ENCODE peak calls at places on chromosome 22, in eight cellular contexts. W is fibroblast of pulmonary artery, Z is AG04450, R is Peyer's patch, C is neuronal stem cell, L is spleen, I is HFF-Myc, M is choroid plexus epithelial cell. O is an unnamed sample.

GRCh38 chr22:46077669-46078099 is 72.6 kb upstream of the PPARA start:
- DNase-seq in C (no peak), W (no peak), I (no peak), R (peak), L (peak), M (no peak), Z (no peak), O (peak)

GRCh38 chr22:30245985-30246901 is at the start of gene LIF:
- DNase-seq in Z (peak), M (peak), I (no peak), C (no peak), R (peak), L (peak), W (peak), O (peak)

GRCh38 chr22:50342651-50343540 is at the start of gene PPP6R2:
- DNase-seq in I (no peak), R (peak), C (peak), W (peak), Z (no peak), M (peak), L (peak), O (peak)

GRCh38 chr22:49726701-49727101 is 101.0 kb downstream of the BRD1 start:
- DNase-seq in C (no peak), R (no peak), M (no peak), L (no peak), I (no peak), Z (no peak), W (no peak), O (no peak)

GRCh38 chr22:23404689-23405365 is 175.3 kb downstream of the IGLL1 start:
- DNase-seq in L (peak), R (peak), W (peak), Z (peak), C (peak), M (peak), I (no peak), O (peak)

GRCh38 chr22:34669001-34669400 is 397.0 kb upstream of the ISX start:
- DNase-seq in W (no peak), I (no peak), L (no peak), Z (no peak), M (no peak), R (no peak), C (no peak), O (peak)

GRCh38 chr22:49046000-49046545 is 781.6 kb downstream of the BRD1 start:
- DNase-seq in L (no peak), I (no peak), R (no peak), C (no peak), Z (no peak), W (no peak), M (no peak), O (no peak)

GRCh38 chr22:50302041-50302541 is 5.4 kb downstream of the PLXNB2 start:
- DNase-seq in C (no peak), L (no peak), Z (no peak), W (peak), M (no peak), R (no peak), I (no peak), O (peak)

GRCh38 chr22:30261134-30261533 is 5.5 kb downstream of the OSM start:
- DNase-seq in C (no peak), W (no peak), M (no peak), Z (no peak), L (peak), I (no peak), R (no peak), O (peak)

GRCh38 chr22:47376322-47376700 is 613.9 kb downstream of the TBC1D22A start:
- DNase-seq in W (no peak), Z (no peak), R (no peak), L (no peak), I (no peak), C (no peak), M (no peak), O (no peak)

GRCh38 chr22:38267086-38267485 is 5.7 kb downstream of the TMEM184B start:
- DNase-seq in I (no peak), L (no peak), R (no peak), Z (no peak), W (peak), M (peak), C (no peak), O (peak)

GRCh38 chr22:38755155-38755910 is 465 bp downstream of the SUN2 start:
- DNase-seq in I (no peak), R (peak), W (peak), L (peak), Z (no peak), M (peak), C (peak), O (peak)

GRCh38 chr22:33188316-33188715 is 130.1 kb upstream of the SYN3 start:
- DNase-seq in R (no peak), Z (no peak), C (no peak), I (no peak), L (no peak), W (peak), M (no peak), O (no peak)

GRCh38 chr22:23180301-23180892 is at the start of gene BCR:
- DNase-seq in W (peak), C (no peak), R (peak), M (peak), Z (no peak), L (peak), I (no peak), O (peak)

GRCh38 chr22:49599691-49600451 is 227.8 kb downstream of the BRD1 start:
- DNase-seq in M (no peak), Z (no peak), I (no peak), L (peak), R (peak), C (no peak), W (no peak), O (no peak)

GRCh38 chr22:49268924-49269323 is 558.7 kb downstream of the BRD1 start:
- DNase-seq in L (peak), I (no peak), R (no peak), W (no peak), C (no peak), Z (no peak), M (no peak), O (no peak)

GRCh38 chr22:20873215-20873614 is 14.4 kb downstream of the SNAP29 start:
- DNase-seq in W (no peak), I (no peak), R (no peak), Z (no peak), L (no peak), C (no peak), M (no peak), O (no peak)

GRCh38 chr22:49789289-49790141 is 38.2 kb downstream of the BRD1 start:
- DNase-seq in C (no peak), I (no peak), W (peak), M (peak), Z (no peak), R (peak), L (peak), O (peak)

GRCh38 chr22:33335611-33336279 is 277.6 kb upstream of the SYN3 start:
- DNase-seq in W (no peak), R (no peak), L (no peak), I (no peak), C (no peak), M (no peak), Z (no peak), O (no peak)

GRCh38 chr22:38921126-38921525 is 36.3 kb upstream of the APOBEC3A start:
- DNase-seq in I (no peak), W (no peak), C (no peak), Z (no peak), M (no peak), R (peak), L (no peak), O (no peak)

GRCh38 chr22:40628354-40629042 is 8.0 kb downstream of the MRTFA start:
- DNase-seq in M (peak), W (peak), L (no peak), C (no peak), Z (no peak), I (no peak), R (no peak), O (peak)

GRCh38 chr22:31400023-31400397 is 606 bp downstream of the DRG1 start:
- DNase-seq in L (no peak), R (no peak), Z (no peak), C (peak), M (peak), W (peak), I (no peak), O (peak)

GRCh38 chr22:43304831-43305230 is 38.3 kb downstream of the SCUBE1 start:
- DNase-seq in C (no peak), W (no peak), I (no peak), Z (no peak), R (no peak), M (no peak), L (no peak), O (no peak)

GRCh38 chr22:33524511-33525270 is 395.6 kb downstream of the LARGE1 start:
- DNase-seq in W (no peak), C (no peak), M (no peak), R (no peak), L (no peak), I (no peak), Z (no peak), O (no peak)

GRCh38 chr22:20549232-20549841 is 41.9 kb downstream of the MED15 start:
- DNase-seq in R (peak), L (peak), I (no peak), Z (no peak), M (peak), W (peak), C (no peak), O (peak)

DNA sequence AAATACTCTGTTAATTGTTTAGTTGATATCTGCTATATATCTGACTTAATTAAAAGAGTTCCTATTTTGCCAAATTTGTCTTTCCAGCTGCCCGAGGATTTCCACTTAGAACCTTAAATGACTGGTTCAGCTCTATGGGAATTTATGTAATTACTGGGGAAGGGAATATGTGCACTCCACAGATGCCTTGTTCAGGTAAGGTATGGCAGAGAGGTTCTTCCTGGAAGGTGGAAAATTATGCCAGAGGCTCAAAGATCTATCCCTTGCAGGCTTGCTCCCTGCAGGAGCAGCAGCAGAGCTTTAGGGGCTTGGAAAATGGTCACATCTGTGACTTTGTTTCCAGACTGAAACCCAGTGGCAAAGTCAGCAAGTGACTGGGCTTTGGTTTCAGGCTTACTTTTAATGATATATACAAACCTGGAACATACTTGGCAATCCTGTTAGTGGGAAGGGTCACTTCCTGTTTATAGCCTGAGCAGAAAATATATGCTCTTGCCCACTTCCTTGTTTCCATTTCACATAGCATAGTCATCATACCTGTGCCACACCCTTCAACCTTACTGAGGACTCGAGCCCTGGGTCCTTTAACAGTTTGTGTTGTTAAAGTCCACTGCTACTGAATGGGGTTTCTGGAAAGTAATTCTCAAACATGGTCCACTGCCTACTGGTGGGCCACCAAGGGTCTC is 23.7 kb downstream of the WBP2NL start:
- DNase-seq in C (no peak), I (no peak), M (no peak), R (no peak), L (no peak), W (no peak), Z (no peak), O (no peak)
- H3K4me3 ChIP-seq in C (no peak), I (no peak), M (no peak), R (no peak), L (no peak), W (no peak), Z (no peak), O (no peak)

DNA sequence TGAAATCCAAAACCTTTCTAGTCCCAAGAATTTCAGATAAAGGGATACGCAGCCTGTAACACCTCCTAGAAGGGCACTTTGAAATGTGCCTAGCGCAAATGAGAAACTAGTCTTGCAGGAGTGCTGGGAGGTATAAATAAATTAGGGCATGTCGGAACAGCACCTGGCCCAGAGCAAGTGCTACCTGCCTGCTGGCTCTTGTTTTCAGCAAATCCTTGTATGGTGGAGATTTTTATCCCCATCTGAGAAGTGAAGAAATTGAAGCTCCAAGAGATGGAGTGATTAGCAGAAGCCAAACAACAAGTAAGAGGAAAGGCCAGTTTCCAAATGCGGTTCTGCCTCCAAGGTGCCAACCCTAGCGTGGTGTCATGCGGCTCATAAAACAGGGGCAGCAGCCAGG is 36.7 kb upstream of the TFIP11 start:
- DNase-seq in W (no peak), C (no peak), R (no peak), L (no peak), M (no peak), Z (no peak), I (no peak), O (no peak)
- H3K4me3 ChIP-seq in W (no peak), C (no peak), R (no peak), L (no peak), M (no peak), Z (no peak), I (no peak), O (no peak)

GRCh38 chr22:19241593-19241906 is 50.0 kb downstream of the CLTCL1 start:
- DNase-seq in M (no peak), Z (no peak), W (no peak), R (no peak), L (no peak), I (no peak), C (no peak), O (no peak)
- H3K4me3 ChIP-seq in M (no peak), Z (no peak), W (no peak), R (no peak), L (no peak), I (no peak), C (no peak), O (no peak)

DNA sequence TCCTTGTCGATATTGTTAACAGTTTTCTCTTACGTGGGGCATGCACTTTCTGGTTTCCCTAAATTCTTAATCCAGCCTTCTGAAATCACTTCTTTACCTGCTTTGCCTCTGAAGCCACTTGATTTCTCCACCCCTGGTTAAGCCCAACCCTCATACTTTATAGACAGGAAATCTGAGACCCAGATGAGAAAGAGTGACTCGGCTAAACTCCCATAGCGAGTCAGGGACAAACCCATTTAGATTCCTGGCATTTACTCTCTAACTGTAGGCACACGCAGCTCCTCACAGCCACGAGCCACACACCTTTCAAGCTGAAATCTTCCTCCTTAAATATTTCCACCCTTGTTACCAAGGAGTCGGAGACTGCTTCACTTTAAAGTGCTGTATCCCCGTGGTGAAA is 50.0 kb upstream of the GRK3 start:
- DNase-seq in W (no peak), R (no peak), M (no peak), C (no peak), L (no peak), Z (no peak), I (no peak), O (no peak)
- H3K4me3 ChIP-seq in W (no peak), R (no peak), M (no peak), C (no peak), L (no peak), Z (no peak), I (no peak), O (no peak)

GRCh38 chr22:21933899-21934298 is 18.7 kb downstream of the PPM1F start:
- DNase-seq in Z (no peak), R (no peak), W (no peak), L (peak), C (no peak), M (no peak), I (no peak), O (no peak)
- H3K4me3 ChIP-seq in Z (no peak), R (no peak), W (no peak), L (no peak), C (no peak), M (no peak), I (no peak), O (no peak)

GRCh38 chr22:44676441-44677298 is 25.3 kb upstream of the PRR5 start:
- DNase-seq in M (no peak), W (no peak), C (no peak), Z (no peak), R (peak), I (no peak), L (no peak), O (peak)
- H3K4me3 ChIP-seq in M (peak), W (no peak), C (no peak), Z (no peak), R (peak), I (no peak), L (no peak), O (no peak)

DNA sequence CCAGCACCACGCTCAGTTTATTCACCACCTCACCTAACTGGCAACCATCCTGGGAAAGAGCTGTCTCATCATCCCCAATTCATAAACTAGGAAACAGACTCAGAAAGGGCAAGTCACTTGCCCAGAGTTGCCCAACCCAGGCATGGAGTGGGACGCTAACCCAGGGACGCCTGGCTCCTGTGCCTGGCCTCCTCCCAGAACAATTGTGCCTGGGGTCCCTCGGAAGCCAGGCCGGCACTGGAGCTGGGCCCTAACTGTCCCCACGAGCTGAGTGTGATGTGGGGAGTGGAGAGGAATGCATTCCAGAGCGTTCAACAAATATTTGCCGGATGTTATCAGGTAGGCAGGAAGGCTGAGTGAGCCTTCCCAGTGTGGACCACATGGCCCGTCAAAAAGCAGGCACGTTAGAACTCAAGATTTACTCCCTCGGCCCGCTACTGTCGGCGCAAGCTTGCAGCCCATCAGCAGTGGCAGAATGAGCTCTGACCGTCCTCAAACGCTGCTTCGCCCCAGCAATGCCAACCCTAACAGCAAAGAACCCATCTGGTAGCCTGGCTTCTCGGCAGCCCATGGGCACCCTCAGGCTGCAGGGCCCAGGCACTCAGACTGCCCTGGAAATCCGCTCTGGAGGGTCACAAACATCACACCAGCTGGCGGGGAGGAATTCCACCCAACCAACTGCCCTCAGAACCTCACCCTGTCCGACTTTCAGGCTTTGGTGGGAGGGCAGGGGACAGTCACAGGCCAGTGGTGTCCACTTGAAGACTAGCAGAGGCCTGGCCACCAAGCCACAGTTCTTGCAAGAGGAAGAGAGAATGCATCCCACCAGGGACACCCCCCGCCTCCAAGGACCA is 35.6 kb downstream of the MYH9 start:
- DNase-seq in Z (no peak), C (no peak), W (no peak), R (no peak), M (peak), I (no peak), L (no peak), O (peak)
- H3K4me3 ChIP-seq in Z (peak), C (no peak), W (no peak), R (peak), M (no peak), I (no peak), L (no peak), O (no peak)